ENCODE peak calls at places on chromosome 7, in four cellular contexts. F, X, T and M are unnamed samples. For H3K79me2, the result is how much of the 10 kb centered on the place peaks cover.

GRCh38 chr7:71424166-71424803 is 292.3 kb downstream of the GALNT17 start:
- DNase-seq in F (no peak), X (no peak), T (peak), M (peak)

GRCh38 chr7:136956232-136956631 is 87.8 kb downstream of the CHRM2 start:
- DNase-seq in F (no peak), X (no peak), T (peak), M (peak)

GRCh38 chr7:108114117-108114841 is 15.9 kb downstream of the LAMB4 start:
- DNase-seq in F (peak), X (peak), T (no peak), M (no peak)

GRCh38 chr7:131507592-131508331 is 48.7 kb downstream of the PODXL start:
- DNase-seq in F (peak), X (peak), T (peak), M (peak)

GRCh38 chr7:3439333-3440030 is 138.4 kb downstream of the SDK1 start:
- DNase-seq in F (no peak), X (no peak), T (peak), M (peak)

GRCh38 chr7:65722361-65722792 is 150.5 kb upstream of the VKORC1L1 start:
- DNase-seq in F (peak), X (peak), T (peak), M (no peak)

GRCh38 chr7:156160811-156161210 is 348.5 kb upstream of the SHH start:
- DNase-seq in F (no peak), X (peak), T (no peak), M (no peak)

GRCh38 chr7:4861227-4861626 is 603 bp downstream of the PAPOLB start:
- DNase-seq in F (no peak), X (no peak), T (no peak), M (no peak)

GRCh38 chr7:102220929-102221850 is 65.5 kb upstream of the SH2B2 start:
- DNase-seq in F (no peak), X (no peak), T (peak), M (peak)

GRCh38 chr7:514651-515598 is 4.7 kb downstream of the PDGFA start:
- DNase-seq in F (no peak), X (no peak), T (peak), M (peak)

GRCh38 chr7:92910976-92911375 is 74.6 kb upstream of the CDK6 start:
- DNase-seq in F (no peak), X (no peak), T (no peak), M (no peak)

GRCh38 chr7:24881622-24882021 is 98.4 kb downstream of the OSBPL3 start:
- DNase-seq in F (peak), X (no peak), T (no peak), M (no peak)

GRCh38 chr7:767580-767940 is 40.5 kb upstream of the PRKAR1B start:
- DNase-seq in F (no peak), X (no peak), T (no peak), M (no peak)

GRCh38 chr7:106279425-106280182 is 5.2 kb downstream of the NAMPT start:
- DNase-seq in F (no peak), X (no peak), T (no peak), M (no peak)

GRCh38 chr7:152899482-152900166 is 140.1 kb downstream of the ACTR3B start:
- DNase-seq in F (peak), X (no peak), T (peak), M (no peak)

GRCh38 chr7:34672430-34672829 is 14.4 kb downstream of the NPSR1 start:
- DNase-seq in F (no peak), X (no peak), T (peak), M (peak)

GRCh38 chr7:154430640-154431039 is 378.4 kb downstream of the DPP6 start:
- DNase-seq in F (no peak), X (no peak), T (no peak), M (no peak)

GRCh38 chr7:101993311-101993710 is 175.9 kb downstream of the CUX1 start:
- DNase-seq in F (no peak), X (no peak), T (no peak), M (no peak)

GRCh38 chr7:150923191-150923590 is 54.9 kb downstream of the KCNH2 start:
- DNase-seq in F (no peak), X (no peak), T (peak), M (peak)

GRCh38 chr7:32204361-32205018 is 134.3 kb upstream of the PDE1C start:
- DNase-seq in F (peak), X (peak), T (peak), M (peak)

GRCh38 chr7:32212321-32212720 is 142.1 kb upstream of the PDE1C start:
- DNase-seq in F (no peak), X (no peak), T (no peak), M (no peak)

GRCh38 chr7:32206488-32206887 is 136.3 kb upstream of the PDE1C start:
- DNase-seq in F (no peak), X (no peak), T (no peak), M (no peak)

GRCh38 chr7:32206987-32207386 is 136.8 kb upstream of the PDE1C start:
- DNase-seq in F (peak), X (no peak), T (peak), M (peak)
- TF ChIP-seq CTCF in F (peak), X (peak), T (peak), M (peak)

GRCh38 chr7:47557986-47558670 is 23.8 kb downstream of the TNS3 start:
- DNase-seq in F (no peak), X (peak), T (no peak), M (no peak)
- H3K79me2 ChIP-seq in F (half or more), X (under half), T (under half), M (half or more)

DNA sequence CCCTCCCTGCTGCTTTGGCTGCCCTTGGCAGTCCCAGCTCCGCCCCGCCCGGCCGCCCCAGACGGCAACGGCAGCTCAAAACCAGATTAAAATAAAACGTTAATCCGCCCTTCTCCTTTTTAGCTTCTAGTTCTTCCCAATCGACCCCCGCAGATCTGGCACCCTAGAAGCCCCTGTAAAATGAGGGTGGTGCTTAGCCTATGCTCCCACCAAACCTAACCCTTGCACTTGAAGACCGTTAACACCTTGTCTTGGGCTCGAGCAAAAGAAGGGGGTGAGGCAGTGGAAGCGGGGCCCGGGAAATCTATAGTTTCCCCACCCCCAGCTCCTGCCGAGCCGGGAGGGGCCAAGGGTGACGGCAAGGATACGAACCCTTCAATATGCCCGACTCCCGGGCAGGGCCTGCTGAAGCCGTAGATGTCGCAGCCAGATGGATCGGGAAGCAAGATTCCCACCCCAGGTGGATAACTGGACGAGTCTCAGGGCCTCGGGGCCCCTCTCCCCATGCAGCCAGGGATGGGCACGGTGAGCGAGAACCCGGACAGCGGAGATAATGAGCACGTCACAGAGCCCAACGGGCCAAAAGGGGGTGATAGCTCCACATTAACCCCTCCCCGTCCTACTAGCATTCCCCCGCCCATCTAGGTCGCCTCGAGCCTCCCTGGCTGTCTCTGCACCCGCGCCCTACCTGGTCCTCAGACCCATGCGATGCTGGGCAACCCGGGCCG is 169.8 kb downstream of the NRF1 start:
- DNase-seq in F (no peak), X (peak), T (no peak), M (no peak)
- TF ChIP-seq EZH2 in F (peak), X (no peak), T (peak), M (peak)

GRCh38 chr7:28536259-28536658 is 123.9 kb downstream of the CREB5 start:
- DNase-seq in F (no peak), X (peak), T (peak), M (peak)
- TF ChIP-seq CTCF in F (no peak), X (peak), T (peak), M (peak)

GRCh38 chr7:21304836-21305235 is 123.0 kb upstream of the SP4 start:
- DNase-seq in F (no peak), X (no peak), T (no peak), M (no peak)
- H3K79me2 ChIP-seq in F (under half), X (under half), T (under half), M (under half)

GRCh38 chr7:159143780-159144755 is 599 bp downstream of the VIPR2 start:
- DNase-seq in F (no peak), X (no peak), T (no peak), M (no peak)
- TF ChIP-seq EZH2 in F (no peak), X (no peak), T (peak), M (no peak)